ENCODE peak calls at places on chromosomes 12 and 14, in five cellular contexts. Y is iPS DF 6.9, W is left ventricle myocardium inferior, F is fibroblast of the aortic adventitia, D is IMR-90. K is an unnamed sample.

GRCh38 chr14:95741781-95742180 is 27.9 kb upstream of the TCL1A start:
- DNase-seq in Y (no peak), W (no peak), F (no peak), D (no peak), K (no peak)

GRCh38 chr14:22598099-22598895 is at the start of gene ABHD4:
- DNase-seq in Y (peak), W (peak), F (peak), D (peak), K (peak)

GRCh38 chr12:98645572-98646067 is 530 bp downstream of the APAF1 start:
- DNase-seq in Y (peak), W (no peak), F (peak), D (no peak), K (peak)

GRCh38 chr12:162467-163307 is 51.3 kb downstream of the SLC6A12 start:
- DNase-seq in Y (no peak), W (no peak), F (no peak), D (no peak), K (no peak)

GRCh38 chr12:46983959-46984833 is 95.2 kb upstream of the PCED1B start:
- DNase-seq in Y (peak), W (no peak), F (peak), D (peak), K (peak)

GRCh38 chr12:72586456-72586855 is 314.3 kb downstream of the TRHDE start:
- DNase-seq in Y (no peak), W (no peak), F (no peak), D (no peak), K (no peak)

GRCh38 chr12:30652034-30652696 is 43.5 kb downstream of the IPO8 start:
- DNase-seq in Y (no peak), W (no peak), F (no peak), D (no peak), K (no peak)

GRCh38 chr12:59322473-59322872 is 273.4 kb upstream of the SLC16A7 start:
- DNase-seq in Y (no peak), W (no peak), F (no peak), D (no peak), K (no peak)

GRCh38 chr14:24171422-24172260 is at the start of gene REC8:
- DNase-seq in Y (peak), W (peak), F (no peak), D (no peak), K (peak)

GRCh38 chr12:91289881-91290280 is 107.3 kb upstream of the DCN start:
- DNase-seq in Y (no peak), W (no peak), F (no peak), D (no peak), K (no peak)

GRCh38 chr12:39047539-39048078 is 142.2 kb upstream of the CPNE8 start:
- DNase-seq in Y (no peak), W (no peak), F (no peak), D (no peak), K (no peak)

GRCh38 chr14:24368562-24369252 is 723 bp downstream of the NFATC4 start:
- DNase-seq in Y (no peak), W (peak), F (peak), D (peak), K (peak)

GRCh38 chr12:19186722-19187661 is 57.5 kb downstream of the PLEKHA5 start:
- DNase-seq in Y (no peak), W (no peak), F (peak), D (peak), K (no peak)

GRCh38 chr14:97851438-97851995 is 1054.3 kb downstream of the VRK1 start:
- DNase-seq in Y (no peak), W (no peak), F (no peak), D (no peak), K (no peak)

GRCh38 chr14:49991491-49991890 is 98.6 kb downstream of the ARF6 start:
- DNase-seq in Y (no peak), W (no peak), F (no peak), D (no peak), K (no peak)

GRCh38 chr12:27517961-27518668 is 5.9 kb upstream of the PPFIBP1 start:
- DNase-seq in Y (no peak), W (no peak), F (no peak), D (no peak), K (no peak)

GRCh38 chr12:26240329-26240815 is 45.0 kb downstream of the SSPN start:
- DNase-seq in Y (no peak), W (no peak), F (no peak), D (no peak), K (no peak)

GRCh38 chr12:108475396-108475795 is 39.7 kb upstream of the FICD start:
- DNase-seq in Y (no peak), W (no peak), F (no peak), D (no peak), K (no peak)

GRCh38 chr14:104680056-104680805 is 9.2 kb upstream of the INF2 start:
- DNase-seq in Y (no peak), W (peak), F (peak), D (peak), K (peak)

GRCh38 chr12:66077542-66077941 is 53.0 kb downstream of the LLPH start:
- DNase-seq in Y (no peak), W (no peak), F (no peak), D (no peak), K (no peak)

GRCh38 chr12:105331805-105332251 is 1.3 kb downstream of the C12orf75 start:
- DNase-seq in Y (no peak), W (no peak), F (no peak), D (no peak), K (peak)

GRCh38 chr12:54197037-54197909 is 8.5 kb upstream of the SMUG1 start:
- DNase-seq in Y (no peak), W (no peak), F (peak), D (peak), K (no peak)

GRCh38 chr12:92403210-92404175 is 257.8 kb upstream of the BTG1 start:
- DNase-seq in Y (no peak), W (no peak), F (no peak), D (no peak), K (peak)

GRCh38 chr12:80877706-80878384 is 59.9 kb downstream of the LIN7A start:
- DNase-seq in Y (no peak), W (no peak), F (peak), D (peak), K (no peak)

DNA sequence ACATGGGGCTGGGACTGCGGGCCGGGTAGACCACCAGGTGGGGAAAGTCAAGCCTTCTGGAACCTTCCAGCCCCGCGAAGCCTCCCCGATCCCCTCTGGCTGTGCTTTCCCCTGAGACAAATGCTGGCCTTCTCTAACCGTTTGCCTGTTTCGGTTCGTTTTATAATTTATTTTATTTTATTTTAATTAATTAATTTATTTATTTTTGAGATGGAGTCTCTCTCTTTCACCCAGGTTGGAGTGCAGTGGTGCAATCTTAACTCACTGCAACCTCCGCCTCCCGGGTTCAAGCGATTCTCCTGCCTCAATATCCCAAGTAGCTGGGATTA is 16.8 kb upstream of the DLK1 start:
- DNase-seq in Y (no peak), W (no peak), F (no peak), D (no peak), K (no peak)
- H3K4me3 ChIP-seq in Y (no peak), W (peak), F (peak), D (no peak), K (no peak)

GRCh38 chr12:1279050-1279449 is 288.0 kb downstream of the ERC1 start:
- DNase-seq in Y (no peak), W (no peak), F (peak), D (no peak), K (no peak)
- H3K4me3 ChIP-seq in Y (no peak), W (no peak), F (no peak), D (no peak), K (no peak)

GRCh38 chr14:28875937-28876910 is 109.6 kb downstream of the FOXG1 start:
- DNase-seq in Y (no peak), W (no peak), F (no peak), D (no peak), K (no peak)
- H3K4me3 ChIP-seq in Y (no peak), W (no peak), F (no peak), D (no peak), K (no peak)

GRCh38 chr12:15757553-15758255 is 31.5 kb downstream of the EPS8 start:
- DNase-seq in Y (no peak), W (no peak), F (peak), D (peak), K (no peak)

GRCh38 chr12:15752780-15753179 is 36.4 kb downstream of the EPS8 start:
- DNase-seq in Y (no peak), W (no peak), F (peak), D (peak), K (no peak)

GRCh38 chr12:15756822-15757221 is 32.4 kb downstream of the EPS8 start:
- DNase-seq in Y (no peak), W (no peak), F (peak), D (peak), K (no peak)

GRCh38 chr12:15751741-15752140 is 37.4 kb downstream of the EPS8 start:
- DNase-seq in Y (no peak), W (no peak), F (peak), D (no peak), K (no peak)

GRCh38 chr12:15754233-15754632 is 35.0 kb downstream of the EPS8 start:
- DNase-seq in Y (no peak), W (no peak), F (peak), D (peak), K (no peak)
- H3K4me3 ChIP-seq in Y (no peak), W (no peak), F (no peak), D (no peak), K (no peak)

GRCh38 chr14:94162466-94162865 is 11.7 kb upstream of the PPP4R4 start:
- DNase-seq in Y (no peak), W (no peak), F (no peak), D (no peak), K (no peak)
- H3K4me3 ChIP-seq in Y (no peak), W (no peak), F (no peak), D (no peak), K (no peak)

GRCh38 chr12:71556471-71556870 is 107.2 kb downstream of the ZFC3H1 start:
- DNase-seq in Y (no peak), W (no peak), F (no peak), D (no peak), K (no peak)
- H3K4me3 ChIP-seq in Y (no peak), W (no peak), F (no peak), D (no peak), K (no peak)

GRCh38 chr14:99141236-99141635 is 130.8 kb downstream of the BCL11B start:
- DNase-seq in Y (no peak), W (no peak), F (no peak), D (no peak), K (no peak)
- H3K4me3 ChIP-seq in Y (no peak), W (no peak), F (no peak), D (no peak), K (no peak)

GRCh38 chr12:11793896-11794295 is 144.4 kb downstream of the ETV6 start:
- DNase-seq in Y (no peak), W (no peak), F (no peak), D (peak), K (no peak)
- H3K4me3 ChIP-seq in Y (no peak), W (peak), F (no peak), D (no peak), K (no peak)

GRCh38 chr12:67909091-67909531 is 80.1 kb upstream of the IFNG-AS1 start:
- DNase-seq in Y (no peak), W (no peak), F (peak), D (peak), K (no peak)

GRCh38 chr12:67909681-67910080 is 79.6 kb upstream of the IFNG-AS1 start:
- DNase-seq in Y (no peak), W (no peak), F (no peak), D (peak), K (no peak)

GRCh38 chr12:67910360-67911292 is 78.6 kb upstream of the IFNG-AS1 start:
- DNase-seq in Y (no peak), W (no peak), F (peak), D (peak), K (no peak)

GRCh38 chr12:67911789-67912188 is 77.5 kb upstream of the IFNG-AS1 start:
- DNase-seq in Y (no peak), W (no peak), F (no peak), D (no peak), K (no peak)

DNA sequence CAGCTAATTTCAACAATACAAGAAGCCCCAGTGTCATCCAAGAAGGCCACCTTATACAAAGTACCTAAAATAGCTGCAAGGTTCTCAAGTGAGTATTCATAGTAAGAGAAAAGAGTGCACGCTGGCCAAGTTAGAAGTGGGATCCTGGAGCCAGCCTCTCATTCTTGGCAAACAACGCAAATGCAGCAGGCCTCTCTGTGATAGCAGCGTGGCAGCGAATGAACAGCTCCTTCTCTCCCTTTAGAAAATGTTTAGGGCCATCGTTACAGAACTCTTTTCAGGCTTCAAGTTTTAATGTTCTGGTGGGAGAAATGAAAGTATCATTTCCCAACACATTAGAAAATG is 78.0 kb upstream of the IFNG-AS1 start:
- DNase-seq in Y (no peak), W (peak), F (peak), D (peak), K (no peak)
- H3K4me3 ChIP-seq in Y (no peak), W (peak), F (no peak), D (no peak), K (no peak)

K was measured in colonic mucosa.